ENCODE peak calls at places on chromosomes 3 and 15, in four cellular contexts. K is left ventricle myocardium inferior, R is OCI-LY7, Q is tibial nerve. M is an unnamed sample.

GRCh38 chr3:125052671-125053303 is 3.0 kb downstream of the HEG1 start:
- DNase-seq in K (no peak), R (no peak), Q (no peak), M (peak; percentile 36)

GRCh38 chr3:32175607-32176197 is 62.8 kb upstream of the CMTM8 start:
- DNase-seq in K (no peak), R (peak; percentile 82), Q (no peak), M (no peak)

GRCh38 chr3:33278106-33278672 is 947 bp downstream of the FBXL2 start:
- DNase-seq in K (no peak), R (no peak), Q (no peak), M (no peak)

GRCh38 chr3:158773845-158774542 is 27.9 kb upstream of the MFSD1 start:
- DNase-seq in K (no peak), R (no peak), Q (no peak), M (no peak)

GRCh38 chr3:107604057-107604802 is 81.5 kb downstream of the BBX start:
- DNase-seq in K (no peak), R (no peak), Q (no peak), M (no peak)

GRCh38 chr3:98460220-98460619 is 2.8 kb upstream of the OR5K1 start:
- DNase-seq in K (no peak), R (no peak), Q (no peak), M (no peak)

GRCh38 chr15:78878356-78878755 is 5.7 kb downstream of the MORF4L1 start:
- DNase-seq in K (no peak), R (no peak), Q (no peak), M (no peak)

GRCh38 chr3:34260266-34260990 is 462.0 kb downstream of the PDCD6IP start:
- DNase-seq in K (peak; percentile 29), R (peak; percentile 33), Q (peak; percentile 33), M (peak; percentile 16)

GRCh38 chr15:79769081-79769481 is 127.7 kb downstream of the MTHFS start:
- DNase-seq in K (no peak), R (peak; percentile 21), Q (no peak), M (no peak)

GRCh38 chr3:50617096-50617791 is at the start of gene MAPKAPK3:
- DNase-seq in K (peak; percentile 59), R (peak; percentile 47), Q (no peak), M (peak; percentile 69)

GRCh38 chr3:39809995-39810595 is 686 bp downstream of the MYRIP start:
- DNase-seq in K (no peak), R (no peak), Q (no peak), M (no peak)

GRCh38 chr15:88382482-88382983 is 84.7 kb downstream of the MRPL46 start:
- DNase-seq in K (no peak), R (no peak), Q (no peak), M (no peak)

GRCh38 chr15:69565066-69565465 is 112.4 kb downstream of the RPLP1 start:
- DNase-seq in K (no peak), R (no peak), Q (no peak), M (no peak)

DNA sequence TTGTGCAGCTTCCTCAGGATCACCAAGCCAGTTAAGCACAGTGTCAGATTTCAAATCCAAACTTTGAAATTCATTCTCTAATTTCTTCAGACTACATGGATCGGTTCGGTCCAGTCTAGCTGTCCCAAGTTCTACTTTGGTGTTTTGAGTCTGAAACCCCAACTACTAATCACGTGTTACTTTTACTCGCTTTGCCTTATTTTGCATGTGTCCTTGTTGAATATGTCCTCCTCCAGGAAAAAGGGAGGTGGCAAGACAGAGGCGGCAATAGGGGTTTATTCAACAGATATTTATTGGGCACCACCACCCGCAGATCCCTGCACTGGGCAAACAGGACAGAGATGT is 496 bp upstream of the GXYLT2 start:
- DNase-seq in K (no peak), R (no peak), Q (no peak), M (no peak)
- H3K4me1 ChIP-seq in K (peaks cover 42% of the 10 kb centered on the region), R (no peaks in the 10 kb centered on the region), Q (peaks cover 51% of the 10 kb centered on the region), M (peaks cover 8% of the 10 kb centered on the region)

DNA sequence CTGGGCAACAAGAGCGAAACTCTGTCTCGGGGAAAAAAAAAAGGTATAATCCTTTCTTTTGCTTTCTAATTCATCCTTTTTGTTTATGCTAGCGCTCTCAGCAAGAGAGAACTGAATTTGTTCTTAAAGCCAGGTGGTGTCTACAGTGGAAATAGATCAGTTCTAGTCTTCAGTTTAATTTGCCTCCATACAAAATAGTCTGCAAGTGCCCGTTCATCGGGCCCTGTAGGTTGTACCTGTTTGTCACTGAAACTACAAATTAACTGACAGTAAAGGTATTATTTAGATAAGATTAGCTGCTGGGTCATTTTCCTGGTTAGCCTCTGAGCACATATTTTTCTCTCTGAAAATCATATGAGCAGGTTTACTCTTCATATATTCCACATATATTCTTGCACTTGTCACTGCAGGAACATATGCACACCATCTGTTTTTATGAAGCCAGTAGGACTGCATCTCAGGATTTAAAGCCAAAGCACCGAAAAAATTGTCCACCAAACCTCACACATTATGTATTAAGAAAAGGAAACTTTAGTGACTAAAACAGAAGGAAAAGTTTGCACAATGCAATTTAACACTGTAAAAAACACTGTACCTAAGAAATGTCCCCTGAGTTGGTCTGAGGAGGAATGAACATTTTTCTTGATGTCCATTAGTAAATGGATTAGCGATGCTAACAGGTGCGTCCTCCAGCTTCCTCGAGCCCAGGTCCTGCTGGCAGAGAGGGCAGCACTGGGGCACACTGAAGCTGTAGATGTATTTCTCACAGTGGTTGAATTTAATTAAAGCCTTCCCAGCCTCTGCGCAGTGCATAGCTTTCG is 437 bp downstream of the MKRN2OS start:
- DNase-seq in K (no peak), R (no peak), Q (no peak), M (no peak)
- H3K4me3 ChIP-seq in K (no peak overlapping the region), R (no peak overlapping the region), Q (no peak overlapping the region), M (no peak overlapping the region)

GRCh38 chr15:75348034-75348562 is 1.3 kb downstream of the NEIL1 start:
- DNase-seq in K (no peak), R (no peak), Q (no peak), M (peak; percentile 64)
- H3K4me1 ChIP-seq in K (peaks cover 32% of the 10 kb centered on the region), R (peaks cover 50% of the 10 kb centered on the region), Q (peaks cover 37% of the 10 kb centered on the region), M (peaks cover 8% of the 10 kb centered on the region)

GRCh38 chr15:25718597-25718996 is 144.5 kb downstream of the ATP10A start:
- DNase-seq in K (no peak), R (no peak), Q (no peak), M (no peak)
- H3K4me3 ChIP-seq in K (no peak overlapping the region), R (no peak overlapping the region), Q (no peak overlapping the region), M (no peak overlapping the region)

GRCh38 chr3:72381584-72381983 is 466.7 kb downstream of the SHQ1 start:
- DNase-seq in K (no peak), R (no peak), Q (no peak), M (no peak)

GRCh38 chr3:72380711-72381508 is 467.3 kb downstream of the SHQ1 start:
- DNase-seq in K (no peak), R (no peak), Q (no peak), M (no peak)

GRCh38 chr3:72380193-72380592 is 468.1 kb downstream of the SHQ1 start:
- DNase-seq in K (no peak), R (no peak), Q (no peak), M (no peak)

GRCh38 chr3:72378287-72378686 is 470.0 kb downstream of the SHQ1 start:
- DNase-seq in K (no peak), R (no peak), Q (no peak), M (no peak)

DNA sequence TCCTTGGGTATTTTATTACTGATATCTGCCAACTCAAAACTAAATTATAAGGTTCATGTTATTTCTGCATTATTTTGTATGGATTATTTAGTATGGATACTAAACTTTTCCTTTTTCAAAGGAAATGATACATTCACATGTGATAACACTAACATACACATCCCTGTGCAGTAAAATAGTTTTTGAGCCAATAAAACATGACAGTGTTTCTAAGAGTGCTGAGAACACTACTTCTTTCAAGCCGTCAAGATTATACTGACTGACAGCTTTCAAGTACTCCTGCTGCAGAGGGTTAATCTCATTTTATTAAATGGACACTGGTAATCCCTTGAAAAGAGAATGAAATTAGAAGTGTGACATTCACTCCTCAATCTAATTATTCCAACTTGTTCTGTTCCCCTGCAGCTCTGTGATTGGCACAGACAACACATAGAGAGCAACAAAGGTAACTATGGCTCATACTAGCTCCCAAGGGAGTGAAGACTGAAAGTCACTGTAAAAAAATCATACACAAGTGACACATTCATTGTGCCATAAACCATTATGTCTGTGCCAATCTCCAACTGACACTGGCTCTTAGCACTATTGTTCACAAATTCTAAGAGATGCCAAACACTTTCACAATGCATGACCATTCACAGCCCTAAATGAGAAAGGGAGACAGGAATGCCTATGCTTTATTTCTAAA is 468.6 kb downstream of the SHQ1 start:
- DNase-seq in K (no peak), R (no peak), Q (no peak), M (no peak)
- H3K4me1 ChIP-seq in K (peaks cover 49% of the 10 kb centered on the region), R (no peaks in the 10 kb centered on the region), Q (peaks cover 66% of the 10 kb centered on the region), M (peaks cover 37% of the 10 kb centered on the region)

DNA sequence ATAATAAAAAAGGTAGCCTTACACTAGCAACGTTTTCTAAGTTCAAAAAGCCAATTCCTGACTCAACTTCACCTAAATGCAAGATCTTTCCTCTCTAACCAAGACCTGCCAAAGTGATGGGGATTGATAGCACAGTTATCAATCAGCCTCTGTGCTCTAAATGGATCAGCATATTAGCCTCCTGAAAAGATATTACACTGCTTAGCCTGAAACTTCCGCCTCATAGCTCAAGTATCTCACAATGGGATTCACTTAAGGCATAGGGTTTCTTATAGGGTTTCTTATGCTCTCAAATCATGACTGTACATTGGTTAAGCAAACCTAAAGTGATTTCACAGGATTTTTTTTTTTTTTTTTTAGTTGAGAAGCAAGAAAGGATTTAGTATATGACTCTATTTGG is 439 bp upstream of the SLC9A9 start:
- DNase-seq in K (no peak), R (peak; percentile 39), Q (no peak), M (no peak)
- H3K4me3 ChIP-seq in K (peak overlapping the region; percentile 72), R (peak overlapping the region; percentile 78), Q (peak overlapping the region; percentile 63), M (peak overlapping the region; percentile 83)

M was measured in psoas muscle.